ENCODE peak calls at places on chromosomes 2 and 18, in seven cellular contexts. V is renal cortical epithelial cell; K is stimulated activated CD8-positive, alpha-beta memory T cell treated with anti-CD3 and anti-CD28 coated beads, Interleukin-15, amount 100 ng/mL, for 24 hours; H is GM04503; W is stimulated activated CD4-positive, alpha-beta T cell treated with anti-CD3 and anti-CD28 coated beads, Interleukin-12 subunit alpha, Interleukin-12 subunit beta, amount 100 ng/mL, for 48 hours; M is neural progenitor cell; Z is LoVo. D is an unnamed sample.

GRCh38 chr2:231370749-231371429 is 24.6 kb upstream of the B3GNT7 start:
- DNase-seq in V (no peak), H (no peak), W (no peak), K (no peak), M (peak; percentile 78), Z (no peak), D (no peak)

GRCh38 chr18:69484699-69485396 is 84.2 kb downstream of the DOK6 start:
- DNase-seq in H (no peak), M (no peak), Z (no peak), K (no peak), W (no peak), V (peak; percentile 53), D (no peak)

GRCh38 chr2:240959941-240960308 is 38.5 kb upstream of the SNED1 start:
- DNase-seq in V (no peak), W (no peak), M (no peak), K (no peak), Z (no peak), H (no peak), D (no peak)

GRCh38 chr2:229454934-229455631 is 184.0 kb upstream of the PID1 start:
- DNase-seq in K (no peak), V (peak; percentile 23), Z (peak; percentile 18), W (no peak), H (peak; percentile 29), M (no peak), D (no peak)

GRCh38 chr2:27370816-27371620 is 602 bp downstream of the SNX17 start:
- DNase-seq in M (no peak), K (no peak), Z (peak; percentile 25), W (peak; percentile 11), V (peak; percentile 33), H (peak; percentile 16), D (peak; percentile 43)

GRCh38 chr18:79422022-79422782 is 26.5 kb downstream of the NFATC1 start:
- DNase-seq in Z (no peak), H (no peak), V (no peak), K (no peak), M (no peak), W (no peak), D (no peak)

GRCh38 chr2:59237311-59237710 is 996.2 kb upstream of the FANCL start:
- DNase-seq in H (no peak), W (no peak), V (no peak), M (no peak), Z (no peak), K (no peak), D (no peak)

GRCh38 chr2:79530443-79530842 is 17.6 kb downstream of the CTNNA2 start:
- DNase-seq in V (peak; percentile 2), K (no peak), M (peak; percentile 45), H (no peak), W (no peak), Z (no peak), D (no peak)

GRCh38 chr2:45014016-45014702 is 4.9 kb upstream of the SIX2 start:
- DNase-seq in H (no peak), K (no peak), V (no peak), Z (no peak), W (peak; percentile 19), M (peak; percentile 89), D (no peak)

GRCh38 chr2:148020358-148021058 is at the start of gene ORC4:
- DNase-seq in Z (peak; percentile 98), H (peak; percentile 96), W (peak; percentile 94), V (peak; percentile 98), K (peak; percentile 86), M (peak; percentile 100), D (peak; percentile 98)

GRCh38 chr2:46937457-46937856 is 21.9 kb upstream of the MCFD2 start:
- DNase-seq in H (no peak), W (no peak), M (no peak), Z (no peak), V (no peak), K (no peak), D (no peak)

GRCh38 chr18:63073481-63073880 is 246.1 kb downstream of the BCL2 start:
- DNase-seq in W (no peak), H (no peak), Z (no peak), K (no peak), V (no peak), M (no peak), D (no peak)

GRCh38 chr2:239247401-239248245 is 153.2 kb downstream of the HDAC4 start:
- DNase-seq in V (peak; percentile 100), H (no peak), Z (peak; percentile 82), K (no peak), W (peak; percentile 31), M (no peak), D (no peak)

GRCh38 chr2:201909961-201910361 is 103.6 kb downstream of the CDK15 start:
- DNase-seq in W (no peak), K (no peak), V (no peak), M (no peak), H (no peak), Z (no peak), D (no peak)

D was measured in ovary.